ENCODE peak calls at places on chromosomes 11 and 22, in five cellular contexts. Q is tibial artery, E is right cardiac atrium, O is tibial nerve, P is astrocyte of the spinal cord. D is an unnamed sample.

GRCh38 chr11:94851864-94852581 is 83.9 kb downstream of the AMOTL1 start:
- DNase-seq in O (no peak), E (no peak), Q (no peak), P (no peak), D (peak)

GRCh38 chr11:70145841-70146240 is 57.3 kb upstream of the FADD start:
- DNase-seq in P (no peak), E (no peak), O (no peak), Q (no peak), D (no peak)

GRCh38 chr22:19480173-19480568 is 451 bp downstream of the CDC45 start:
- DNase-seq in Q (no peak), E (no peak), O (no peak), P (no peak), D (no peak)

GRCh38 chr11:17810736-17811135 is 76.2 kb downstream of the KCNC1 start:
- DNase-seq in Q (no peak), E (peak), O (no peak), P (peak), D (peak)

GRCh38 chr11:15157181-15157580 is 42.5 kb downstream of the INSC start:
- DNase-seq in P (peak), E (no peak), Q (no peak), O (no peak), D (peak)

GRCh38 chr11:64237484-64237951 is 3.1 kb downstream of the VEGFB start:
- DNase-seq in Q (no peak), E (peak), O (no peak), P (no peak), D (peak)

GRCh38 chr22:37256075-37256726 is 12.1 kb upstream of the RAC2 start:
- DNase-seq in P (no peak), Q (no peak), O (no peak), E (no peak), D (no peak)

GRCh38 chr11:69526453-69526810 is 45.0 kb downstream of the LINC01488 start:
- DNase-seq in O (no peak), E (no peak), Q (no peak), P (no peak), D (no peak)

GRCh38 chr11:64722141-64723050 is 601 bp downstream of the NRXN2 start:
- DNase-seq in Q (no peak), E (peak), P (no peak), O (no peak), D (no peak)

GRCh38 chr11:130612291-130612802 is 163.9 kb downstream of the ADAMTS15 start:
- DNase-seq in Q (peak), O (no peak), E (no peak), P (peak), D (peak)

GRCh38 chr11:120231963-120232362 is 8.0 kb upstream of the POU2F3 start:
- DNase-seq in Q (no peak), P (no peak), O (no peak), E (no peak), D (no peak)

GRCh38 chr11:120830092-120830491 is 193.8 kb upstream of the TBCEL start:
- DNase-seq in P (no peak), O (no peak), Q (no peak), E (no peak), D (no peak)

GRCh38 chr11:5690736-5691135 is 1.1 kb downstream of the TRIM22 start:
- DNase-seq in Q (no peak), E (peak), O (peak), P (peak), D (no peak)

GRCh38 chr11:115221461-115222069 is 282.6 kb downstream of the CADM1 start:
- DNase-seq in P (no peak), O (no peak), E (no peak), Q (no peak), D (no peak)

GRCh38 chr11:65180877-65181568 is 705 bp upstream of the CAPN1 start:
- DNase-seq in E (peak), O (peak), P (peak), Q (peak), D (peak)

GRCh38 chr11:100855466-100856067 is 168.5 kb downstream of the ARHGAP42 start:
- DNase-seq in O (no peak), E (no peak), P (peak), Q (no peak), D (peak)

GRCh38 chr11:110908401-110909106 is 196.3 kb upstream of the ARHGAP20 start:
- DNase-seq in P (peak), E (no peak), Q (no peak), O (no peak), D (peak)

GRCh38 chr11:94449437-94449836 is 44.2 kb downstream of the MRE11 start:
- DNase-seq in P (peak), Q (no peak), O (no peak), E (no peak), D (peak)

GRCh38 chr11:45722144-45722543 is 56.7 kb upstream of the CHST1 start:
- DNase-seq in P (no peak), O (no peak), Q (no peak), E (no peak), D (no peak)

GRCh38 chr11:76795936-76796441 is 12.8 kb downstream of the TSKU start:
- DNase-seq in E (no peak), O (peak), Q (no peak), P (no peak), D (no peak)

GRCh38 chr11:14537134-14537599 is 17.0 kb upstream of the PSMA1 start:
- DNase-seq in O (peak), P (peak), E (no peak), Q (no peak), D (peak)

GRCh38 chr22:50206599-50206998 is 5.8 kb downstream of the SELENOO start:
- DNase-seq in E (peak), P (no peak), Q (no peak), O (no peak), D (peak)

GRCh38 chr11:73270855-73271477 is 1.2 kb upstream of the P2RY6 start:
- DNase-seq in O (no peak), P (no peak), Q (no peak), E (no peak), D (no peak)

GRCh38 chr22:25449781-25450317 is 114.6 kb upstream of the GRK3 start:
- DNase-seq in P (no peak), Q (no peak), E (no peak), O (no peak), D (no peak)

DNA sequence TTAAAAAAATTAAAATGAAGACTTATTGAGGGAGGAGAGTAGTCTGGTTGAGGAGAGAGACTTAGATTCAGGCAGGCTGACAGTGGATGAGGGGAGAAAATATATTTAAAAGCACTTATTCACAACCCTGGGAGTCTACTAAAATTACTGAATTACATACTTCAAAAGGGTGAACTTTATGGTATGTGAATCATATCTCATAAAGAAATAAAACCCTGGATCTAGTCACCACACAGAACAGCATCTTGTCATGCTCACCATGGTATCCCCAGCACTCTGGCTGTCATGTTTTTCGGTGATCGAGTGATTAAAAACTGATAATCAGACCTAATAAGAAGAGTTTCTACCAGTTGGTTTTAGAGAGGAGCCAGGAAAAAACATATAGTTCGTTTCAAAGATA is 11.0 kb downstream of the TEAD1 start:
- DNase-seq in P (no peak), E (no peak), Q (no peak), O (no peak), D (no peak)
- H3K4me3 ChIP-seq in P (no peak), E (no peak), Q (no peak), O (no peak), D (no peak)

DNA sequence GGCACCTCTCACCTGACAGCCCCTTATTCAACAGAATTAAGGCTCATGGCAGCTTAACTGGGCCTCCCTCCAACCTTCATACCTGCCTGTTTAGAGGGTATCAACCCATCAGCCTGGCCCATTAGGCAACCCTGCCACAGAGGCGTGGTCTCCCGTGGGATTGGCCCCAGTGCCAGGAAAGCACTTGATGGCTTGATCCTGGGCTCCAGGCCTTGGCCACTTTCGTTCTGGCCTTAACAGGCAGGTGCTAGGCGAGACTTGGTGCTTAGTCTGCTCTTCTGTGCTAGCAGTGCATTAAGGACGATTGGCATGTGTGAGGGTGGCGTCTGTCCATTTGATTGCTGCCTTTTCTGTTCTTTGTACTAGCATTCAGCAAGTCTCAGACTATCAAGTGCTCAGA is 75.2 kb downstream of the CABIN1 start:
- DNase-seq in O (no peak), Q (peak), E (no peak), P (no peak), D (no peak)
- H3K4me3 ChIP-seq in O (no peak), Q (no peak), E (no peak), P (no peak), D (no peak)

DNA sequence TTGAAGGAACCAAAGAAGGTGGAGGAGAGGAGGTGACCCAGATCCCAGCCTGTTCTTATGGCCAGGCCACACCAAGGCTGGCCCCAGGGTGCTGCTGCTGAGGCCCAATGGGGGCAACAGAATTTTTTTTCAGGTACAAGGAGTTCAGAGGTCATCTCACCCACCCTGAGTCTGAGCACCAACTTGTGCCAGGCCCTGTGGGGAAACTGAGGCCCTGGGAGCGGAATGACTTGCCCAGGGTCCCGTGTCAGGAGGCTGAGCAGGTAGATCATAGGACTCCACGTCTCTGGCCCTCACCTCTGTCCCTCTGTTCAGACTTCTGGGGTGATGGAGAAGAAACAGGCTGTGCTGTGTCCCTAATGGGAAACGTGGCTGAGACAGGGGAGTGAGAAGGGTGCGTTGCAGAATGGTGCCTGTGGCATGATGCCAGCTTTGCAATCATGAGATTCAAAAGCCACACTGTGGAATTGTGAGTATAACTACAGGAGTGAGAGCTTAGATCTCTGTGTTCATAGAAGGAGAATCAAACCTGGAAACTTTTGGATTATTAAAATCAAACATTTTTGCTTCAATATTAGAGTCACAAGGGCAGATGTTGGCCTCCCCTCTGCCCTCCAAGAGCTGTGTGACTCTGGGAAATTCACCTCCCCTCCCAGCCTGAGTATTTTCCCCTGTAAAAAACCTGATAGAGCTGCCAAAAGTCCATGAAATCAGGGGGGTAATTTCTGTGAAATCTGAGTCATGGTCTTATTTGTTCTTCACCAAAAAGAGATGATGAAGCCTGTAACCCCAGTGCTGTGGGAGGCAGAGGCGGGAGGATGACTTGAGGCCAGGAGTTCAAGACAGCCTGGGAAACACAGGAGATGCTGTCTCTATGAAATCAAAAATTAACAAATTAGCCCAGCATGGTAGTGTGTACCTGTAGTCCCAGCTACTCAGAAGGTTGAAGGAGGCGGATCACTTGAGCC is 874 bp downstream of the APOL1 start:
- DNase-seq in O (peak), E (peak), P (no peak), Q (no peak), D (no peak)
- H3K4me3 ChIP-seq in O (peak), E (peak), P (no peak), Q (peak), D (no peak)

GRCh38 chr11:96156379-96156722 is 186.6 kb downstream of the MAML2 start:
- DNase-seq in Q (no peak), E (no peak), P (no peak), O (peak), D (no peak)

GRCh38 chr11:96155627-96156378 is 187.2 kb downstream of the MAML2 start:
- DNase-seq in O (peak), Q (peak), P (peak), E (peak), D (peak)

GRCh38 chr11:96152623-96153022 is 190.4 kb downstream of the MAML2 start:
- DNase-seq in E (no peak), O (no peak), P (no peak), Q (no peak), D (peak)

GRCh38 chr11:96157517-96157873 is 185.5 kb downstream of the MAML2 start:
- DNase-seq in Q (no peak), P (no peak), O (no peak), E (no peak), D (no peak)

DNA sequence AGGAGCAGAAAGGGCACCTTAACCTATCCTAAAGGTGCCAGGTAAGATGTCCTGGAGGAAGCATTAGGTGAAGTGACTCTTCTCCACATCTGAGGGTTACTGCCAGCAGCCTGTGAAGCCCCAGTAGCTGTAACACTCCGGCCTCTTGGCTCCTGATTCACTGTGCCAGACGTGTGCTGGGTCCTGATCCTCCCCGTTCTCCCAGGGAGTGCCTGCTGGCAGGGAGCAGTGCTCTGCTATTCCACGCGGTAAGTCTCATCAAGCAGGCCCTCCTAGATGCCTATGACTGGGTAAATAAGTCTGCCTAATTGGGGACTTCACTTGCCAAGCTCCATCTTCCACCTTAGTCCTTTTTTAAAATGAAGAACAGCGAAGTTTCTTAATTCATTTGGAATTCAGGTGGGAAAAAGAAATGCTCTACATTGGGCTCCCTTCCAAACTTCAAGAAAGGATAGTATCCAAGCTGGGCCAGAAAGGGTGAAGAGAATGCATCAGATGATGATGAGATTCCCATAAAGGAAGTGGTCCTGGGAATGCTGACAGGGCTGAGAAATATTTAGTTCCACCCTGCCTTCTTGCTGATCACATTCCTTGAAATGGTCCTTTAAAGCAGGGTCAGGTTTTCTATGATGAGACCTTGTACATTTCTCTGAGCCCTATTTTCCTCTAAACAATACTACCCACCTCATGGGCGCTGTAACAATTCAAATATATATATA is 188.0 kb downstream of the MAML2 start:
- DNase-seq in O (no peak), E (peak), P (peak), Q (peak), D (peak)
- H3K4me3 ChIP-seq in O (no peak), E (no peak), P (no peak), Q (no peak), D (no peak)

GRCh38 chr22:41561788-41562187 is 978 bp downstream of the CSDC2 start:
- DNase-seq in E (peak), Q (peak), O (no peak), P (no peak), D (no peak)
- H3K4me3 ChIP-seq in E (peak), Q (peak), O (no peak), P (peak), D (no peak)

DNA sequence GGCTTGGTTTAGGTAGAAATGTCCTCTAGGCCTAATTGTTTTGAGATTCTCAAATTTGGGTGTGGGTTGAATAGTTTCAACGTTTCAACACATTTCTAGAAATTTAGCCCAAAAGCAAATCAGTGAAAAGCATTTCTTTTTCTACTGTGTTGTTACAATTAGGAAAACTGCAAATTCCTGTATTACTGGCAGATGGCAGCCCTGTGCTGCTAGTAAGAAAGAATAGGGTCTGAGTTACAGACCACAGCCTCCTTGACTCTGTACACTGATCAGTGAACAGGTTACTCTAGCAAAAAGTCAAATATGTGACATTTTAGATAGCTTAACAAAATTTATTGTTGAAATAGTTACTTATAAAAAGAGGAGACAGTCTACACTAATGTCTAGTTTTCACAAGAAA is 703.0 kb downstream of the JRKL start:
- DNase-seq in E (no peak), O (no peak), Q (no peak), P (no peak), D (no peak)
- H3K4me3 ChIP-seq in E (no peak), O (no peak), Q (no peak), P (no peak), D (no peak)

DNA sequence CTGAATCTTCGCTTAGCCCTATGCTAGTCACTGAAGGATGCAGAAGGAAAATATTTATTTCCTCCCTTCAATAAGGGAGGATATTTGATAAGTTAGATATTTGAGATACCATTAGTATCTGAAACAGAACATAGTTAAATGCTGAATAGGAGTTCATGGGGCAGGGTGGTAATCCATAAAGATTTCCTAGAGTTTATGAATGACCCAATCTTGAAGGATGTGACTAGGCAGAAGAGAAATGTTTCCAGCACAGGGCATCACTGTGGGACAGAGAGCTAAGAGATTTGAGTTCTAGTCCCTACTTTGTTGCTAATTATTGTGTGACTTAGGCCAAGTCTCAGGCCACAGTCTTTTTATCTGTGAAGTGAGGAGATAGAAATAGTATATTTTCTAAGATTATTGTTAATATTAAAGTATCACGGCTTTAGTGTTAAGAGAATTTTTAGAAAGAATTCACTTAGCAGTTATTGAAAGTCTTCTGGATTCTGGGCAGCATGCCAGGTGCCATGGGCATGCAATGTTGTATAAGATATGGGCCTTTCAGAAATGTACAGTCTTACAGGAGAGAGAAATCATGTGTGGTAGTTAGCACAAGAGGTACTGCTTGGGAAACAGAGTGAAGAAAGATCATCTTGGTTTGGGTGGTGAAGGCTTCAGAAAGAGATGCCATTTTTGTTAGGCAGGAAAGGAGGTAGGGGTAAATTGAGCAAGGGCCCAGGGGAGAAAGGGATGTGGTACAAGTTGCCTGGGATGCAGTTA is 24.0 kb downstream of the SWAP70 start:
- DNase-seq in O (no peak), E (peak), P (peak), Q (no peak), D (no peak)
- H3K4me3 ChIP-seq in O (no peak), E (no peak), P (no peak), Q (no peak), D (no peak)

GRCh38 chr11:124717421-124717785 is 22.3 kb upstream of the NRGN start:
- DNase-seq in P (no peak), O (no peak), E (no peak), Q (no peak), D (peak)
- H3K4me3 ChIP-seq in P (no peak), O (no peak), E (peak), Q (peak), D (no peak)

GRCh38 chr11:1574256-1575242 is 2.5 kb upstream of the DUSP8 start:
- DNase-seq in E (peak), P (no peak), Q (no peak), O (no peak), D (peak)
- H3K4me3 ChIP-seq in E (peak), P (no peak), Q (peak), O (peak), D (peak)

GRCh38 chr11:46776878-46777277 is 57.9 kb downstream of the F2 start:
- DNase-seq in Q (no peak), E (no peak), O (no peak), P (no peak), D (no peak)

GRCh38 chr11:46778416-46778815 is 59.4 kb downstream of the F2 start:
- DNase-seq in P (no peak), Q (no peak), E (no peak), O (no peak), D (no peak)
- H3K4me3 ChIP-seq in P (no peak), Q (no peak), E (no peak), O (no peak), D (no peak)